ENCODE peak calls at places on chromosomes 2 and 18, in six cellular contexts. F is BJ, M is cardiac fibroblast, G is choroid plexus epithelial cell, E is PC-9, X is esophagus squamous epithelium. K is an unnamed sample.

GRCh38 chr18:46336278-46337205 is 232.4 kb downstream of the HAUS1 start:
- DNase-seq in F (no peak), M (peak), G (no peak), E (no peak), X (no peak), K (no peak)

GRCh38 chr18:68623342-68623741 is 91.6 kb downstream of the TMX3 start:
- DNase-seq in F (peak), M (peak), G (peak), E (no peak), X (no peak), K (peak)

GRCh38 chr2:200435379-200435778 is 74.5 kb downstream of the KCTD18 start:
- DNase-seq in F (no peak), M (no peak), G (peak), E (no peak), X (no peak), K (no peak)

GRCh38 chr2:12109363-12110017 is 363.1 kb downstream of the LPIN1 start:
- DNase-seq in F (no peak), M (no peak), G (no peak), E (no peak), X (no peak), K (no peak)

GRCh38 chr2:107808986-107809385 is 17.7 kb upstream of the RGPD4 start:
- DNase-seq in F (no peak), M (no peak), G (no peak), E (no peak), X (no peak), K (peak)

GRCh38 chr18:49723648-49724180 is 89.6 kb downstream of the ACAA2 start:
- DNase-seq in F (no peak), M (peak), G (no peak), E (peak), X (no peak), K (peak)

GRCh38 chr2:65957454-65957853 is 477.5 kb upstream of the MEIS1 start:
- DNase-seq in F (no peak), M (no peak), G (no peak), E (no peak), X (no peak), K (no peak)

GRCh38 chr18:55546873-55547704 is 40.9 kb downstream of the TCF4 start:
- DNase-seq in F (peak), M (peak), G (peak), E (no peak), X (no peak), K (peak)

GRCh38 chr2:51795248-51795888 is 763.4 kb upstream of the NRXN1 start:
- DNase-seq in F (no peak), M (no peak), G (peak), E (no peak), X (no peak), K (no peak)

GRCh38 chr2:98473995-98474780 is 29.5 kb downstream of the INPP4A start:
- DNase-seq in F (no peak), M (no peak), G (no peak), E (no peak), X (no peak), K (no peak)

GRCh38 chr2:126825306-126825705 is 73.4 kb upstream of the TEX51 start:
- DNase-seq in F (no peak), M (no peak), G (no peak), E (no peak), X (no peak), K (no peak)

GRCh38 chr2:37832590-37833197 is 92.4 kb upstream of the RMDN2 start:
- DNase-seq in F (no peak), M (peak), G (peak), E (peak), X (peak), K (peak)

GRCh38 chr2:150601280-150602038 is 114.0 kb upstream of the RND3 start:
- DNase-seq in F (peak), M (peak), G (peak), E (peak), X (no peak), K (peak)

GRCh38 chr2:212539145-212539880 is 711 bp upstream of the ERBB4 start:
- DNase-seq in F (no peak), M (peak), G (no peak), E (no peak), X (no peak), K (no peak)

GRCh38 chr2:212537311-212538155 is 1.1 kb downstream of the ERBB4 start:
- DNase-seq in F (no peak), M (peak), G (no peak), E (no peak), X (no peak), K (no peak)

GRCh38 chr2:212536385-212537310 is 2.0 kb downstream of the ERBB4 start:
- DNase-seq in F (no peak), M (no peak), G (no peak), E (no peak), X (no peak), K (no peak)

GRCh38 chr2:212538156-212539144 is at the start of gene ERBB4:
- DNase-seq in F (no peak), M (no peak), G (no peak), E (no peak), X (no peak), K (no peak)

GRCh38 chr2:212535963-212536362 is 2.6 kb downstream of the ERBB4 start:
- DNase-seq in F (no peak), M (no peak), G (no peak), E (no peak), X (no peak), K (no peak)
- H3K4me3 ChIP-seq in F (no peak), M (no peak), G (no peak), E (no peak), X (peak), K (peak)

GRCh38 chr2:235669269-235669831 is 175.5 kb downstream of the AGAP1 start:
- DNase-seq in F (no peak), M (peak), G (peak), E (peak), X (no peak), K (peak)
- H3K4me3 ChIP-seq in F (peak), M (peak), G (peak), E (peak), X (peak), K (peak)

GRCh38 chr18:3611313-3612038 is 161.5 kb downstream of the TGIF1 start:
- DNase-seq in F (no peak), M (peak), G (no peak), E (no peak), X (no peak), K (no peak)
- H3K4me3 ChIP-seq in F (no peak), M (no peak), G (no peak), E (no peak), X (no peak), K (no peak)

GRCh38 chr2:71453404-71454220 is at the start of gene DYSF:
- DNase-seq in F (no peak), M (peak), G (peak), E (peak), X (no peak), K (peak)
- H3K4me3 ChIP-seq in F (peak), M (peak), G (peak), E (peak), X (peak), K (peak)

K was measured in astrocyte of the spinal cord.